ENCODE peak calls at places on chromosomes 2 and 18, in five cellular contexts. One of them, this sample, is unnamed.
A peak's percentile ranks its signal among the peaks of the same experiment; 100 is the strongest.

GRCh38 chr2:170940066-170940465 is 11.0 kb downstream of the GORASP2 start:
- DNase-seq in left ventricle myocardium inferior: no peak
- DNase-seq in mucosa of gallbladder: no peak
- DNase-seq in RCC 7860: no peak
- DNase-seq in GM12892: no peak
- DNase-seq in this sample: no peak

GRCh38 chr2:201470821-201471731 is 19.5 kb downstream of the STRADB start:
- DNase-seq in left ventricle myocardium inferior: peak; percentile 16
- DNase-seq in mucosa of gallbladder: no peak
- DNase-seq in RCC 7860: no peak
- DNase-seq in GM12892: no peak
- DNase-seq in this sample: no peak

GRCh38 chr18:27921904-27922541 is 254.9 kb downstream of the CDH2 start:
- DNase-seq in left ventricle myocardium inferior: no peak
- DNase-seq in mucosa of gallbladder: no peak
- DNase-seq in RCC 7860: peak; percentile 97
- DNase-seq in GM12892: no peak
- DNase-seq in this sample: no peak

GRCh38 chr2:9638532-9638931 is 7.7 kb upstream of the YWHAQ start:
- DNase-seq in left ventricle myocardium inferior: peak; percentile 84
- DNase-seq in mucosa of gallbladder: peak; percentile 76
- DNase-seq in RCC 7860: peak; percentile 84
- DNase-seq in GM12892: no peak
- DNase-seq in this sample: no peak

GRCh38 chr18:2573408-2573807 is 2.1 kb downstream of the NDC80 start:
- DNase-seq in left ventricle myocardium inferior: no peak
- DNase-seq in mucosa of gallbladder: no peak
- DNase-seq in RCC 7860: no peak
- DNase-seq in GM12892: no peak
- DNase-seq in this sample: no peak

GRCh38 chr2:118970396-118971135 is 28.6 kb downstream of the MARCO start:
- DNase-seq in left ventricle myocardium inferior: peak; percentile 39
- DNase-seq in mucosa of gallbladder: no peak
- DNase-seq in RCC 7860: no peak
- DNase-seq in GM12892: no peak
- DNase-seq in this sample: no peak

GRCh38 chr18:13551305-13551603 is 175.1 kb downstream of the FAM210A start:
- DNase-seq in left ventricle myocardium inferior: no peak
- DNase-seq in mucosa of gallbladder: no peak
- DNase-seq in RCC 7860: no peak
- DNase-seq in GM12892: no peak
- DNase-seq in this sample: no peak

GRCh38 chr2:63553049-63553448 is 35.2 kb downstream of the WDPCP start:
- DNase-seq in left ventricle myocardium inferior: no peak
- DNase-seq in mucosa of gallbladder: no peak
- DNase-seq in RCC 7860: no peak
- DNase-seq in GM12892: no peak
- DNase-seq in this sample: no peak

GRCh38 chr2:84527137-84528129 is 11.1 kb downstream of the DNAH6 start:
- DNase-seq in left ventricle myocardium inferior: no peak
- DNase-seq in mucosa of gallbladder: no peak
- DNase-seq in RCC 7860: no peak
- DNase-seq in GM12892: no peak
- DNase-seq in this sample: no peak

GRCh38 chr2:96772903-96773675 is 12.4 kb downstream of the CNNM4 start:
- DNase-seq in left ventricle myocardium inferior: no peak
- DNase-seq in mucosa of gallbladder: no peak
- DNase-seq in RCC 7860: no peak
- DNase-seq in GM12892: no peak
- DNase-seq in this sample: no peak

GRCh38 chr2:11762799-11763461 is 16.5 kb downstream of the LPIN1 start:
- DNase-seq in left ventricle myocardium inferior: no peak
- DNase-seq in mucosa of gallbladder: no peak
- DNase-seq in RCC 7860: no peak
- DNase-seq in GM12892: no peak
- DNase-seq in this sample: no peak

GRCh38 chr2:171159326-171160118 is 1.2 kb downstream of the TLK1 start:
- DNase-seq in left ventricle myocardium inferior: peak; percentile 40
- DNase-seq in mucosa of gallbladder: peak; percentile 22
- DNase-seq in RCC 7860: peak; percentile 19
- DNase-seq in GM12892: peak; percentile 16
- DNase-seq in this sample: no peak

GRCh38 chr2:95352291-95353054 is 50.0 kb upstream of the FAHD2A start:
- DNase-seq in left ventricle myocardium inferior: no peak
- DNase-seq in mucosa of gallbladder: no peak
- DNase-seq in RCC 7860: no peak
- DNase-seq in GM12892: no peak
- DNase-seq in this sample: no peak

GRCh38 chr2:230234845-230235244 is 9.3 kb downstream of the SP140 start:
- DNase-seq in left ventricle myocardium inferior: no peak
- DNase-seq in mucosa of gallbladder: no peak
- DNase-seq in RCC 7860: peak; percentile 30
- DNase-seq in GM12892: no peak
- DNase-seq in this sample: no peak

GRCh38 chr2:170660406-170660805 is 54.7 kb upstream of the SP5 start:
- DNase-seq in left ventricle myocardium inferior: no peak
- DNase-seq in mucosa of gallbladder: peak; percentile 13
- DNase-seq in RCC 7860: no peak
- DNase-seq in GM12892: no peak
- DNase-seq in this sample: no peak

GRCh38 chr2:189580267-189580661 is 322 bp downstream of the SLC40A1 start:
- DNase-seq in left ventricle myocardium inferior: peak; percentile 31
- DNase-seq in mucosa of gallbladder: peak; percentile 16
- DNase-seq in RCC 7860: no peak
- DNase-seq in GM12892: peak; percentile 8
- DNase-seq in this sample: no peak

GRCh38 chr2:222652856-222653255 is 3.0 kb downstream of the FARSB start:
- DNase-seq in left ventricle myocardium inferior: no peak
- DNase-seq in mucosa of gallbladder: no peak
- DNase-seq in RCC 7860: no peak
- DNase-seq in GM12892: no peak
- DNase-seq in this sample: no peak

GRCh38 chr2:73004889-73005596 is 66.5 kb downstream of the SFXN5 start:
- DNase-seq in left ventricle myocardium inferior: no peak
- DNase-seq in mucosa of gallbladder: no peak
- DNase-seq in RCC 7860: no peak
- DNase-seq in GM12892: no peak
- DNase-seq in this sample: no peak

GRCh38 chr2:203438528-203438927 is 96.6 kb downstream of the RAPH1 start:
- DNase-seq in left ventricle myocardium inferior: no peak
- DNase-seq in mucosa of gallbladder: no peak
- DNase-seq in RCC 7860: no peak
- DNase-seq in GM12892: no peak
- DNase-seq in this sample: no peak

GRCh38 chr2:233063976-233064411 is 3.9 kb downstream of the INPP5D start:
- DNase-seq in left ventricle myocardium inferior: no peak
- DNase-seq in mucosa of gallbladder: no peak
- DNase-seq in RCC 7860: no peak
- DNase-seq in GM12892: no peak
- DNase-seq in this sample: no peak

GRCh38 chr2:43819489-43820163 is 19.0 kb downstream of the ABCG5 start:
- DNase-seq in left ventricle myocardium inferior: no peak
- DNase-seq in mucosa of gallbladder: no peak
- DNase-seq in RCC 7860: no peak
- DNase-seq in GM12892: no peak
- DNase-seq in this sample: no peak

GRCh38 chr2:176099159-176099736 is 347 bp upstream of the HOXD12 start:
- DNase-seq in left ventricle myocardium inferior: no peak
- DNase-seq in mucosa of gallbladder: no peak
- DNase-seq in RCC 7860: no peak
- DNase-seq in GM12892: no peak
- DNase-seq in this sample: no peak

GRCh38 chr2:172196768-172197322 is 94.1 kb upstream of the DLX2 start:
- DNase-seq in left ventricle myocardium inferior: no peak
- DNase-seq in mucosa of gallbladder: no peak
- DNase-seq in RCC 7860: peak; percentile 56
- DNase-seq in GM12892: no peak
- DNase-seq in this sample: no peak

This sample was measured in D721Med.